ENCODE peak calls at places on chromosomes 7 and 10, in eight cellular contexts. E is epithelial cell of esophagus; D is naive thymus-derived CD8-positive, alpha-beta T cell; M is activated effector memory CD4-positive, alpha-beta T cell treated with anti-CD3 and anti-CD28 coated beads, Interleukin-2, amount 50 U/mL, for 16 hours; Y is HT1080; J is activated CD8-positive, alpha-beta memory T cell treated with anti-CD3 and anti-CD28 coated beads, Interleukin-2, amount 50 U/mL, for 4 hours; Q is SK-MEL-5; B is naive thymus-derived CD4-positive, alpha-beta T cell. C is an unnamed sample.

GRCh38 chr7:77877800-77878199 is 79.2 kb downstream of the PHTF2 start:
- DNase-seq in E (no peak), D (no peak), M (no peak), Y (peak; percentile 31), J (no peak), Q (no peak), B (no peak), C (no peak)

GRCh38 chr7:27576360-27576944 is 86.2 kb downstream of the HIBADH start:
- DNase-seq in E (peak; percentile 57), D (no peak), M (no peak), Y (peak; percentile 41), J (no peak), Q (peak; percentile 79), B (no peak), C (no peak)

GRCh38 chr10:29649561-29650551 is 15.1 kb upstream of the SVIL start:
- DNase-seq in E (no peak), D (no peak), M (no peak), Y (no peak), J (no peak), Q (peak; percentile 45), B (no peak), C (no peak)

GRCh38 chr7:129263168-129263567 is 38.3 kb downstream of the AHCYL2 start:
- DNase-seq in E (no peak), D (no peak), M (no peak), Y (peak; percentile 28), J (no peak), Q (no peak), B (no peak), C (no peak)

GRCh38 chr7:33816106-33816505 is 89.2 kb upstream of the BMPER start:
- DNase-seq in E (no peak), D (no peak), M (no peak), Y (no peak), J (no peak), Q (no peak), B (no peak), C (no peak)

GRCh38 chr7:22406715-22407114 is 49.8 kb upstream of the RAPGEF5 start:
- DNase-seq in E (no peak), D (no peak), M (no peak), Y (no peak), J (no peak), Q (no peak), B (no peak), C (no peak)

GRCh38 chr7:21944616-21945373 is 904 bp downstream of the CDCA7L start:
- DNase-seq in E (peak; percentile 69), D (peak; percentile 25), M (peak; percentile 75), Y (peak; percentile 29), J (peak; percentile 36), Q (peak; percentile 25), B (peak; percentile 66), C (no peak)

GRCh38 chr10:128540806-128541739 is 414.9 kb upstream of the MKI67 start:
- DNase-seq in E (no peak), D (no peak), M (no peak), Y (no peak), J (no peak), Q (peak; percentile 2), B (no peak), C (no peak)

GRCh38 chr10:74755273-74755672 is 71.1 kb upstream of the KAT6B start:
- DNase-seq in E (no peak), D (no peak), M (no peak), Y (no peak), J (no peak), Q (no peak), B (no peak), C (no peak)

GRCh38 chr7:42240416-42240815 is 3.4 kb upstream of the GLI3 start:
- DNase-seq in E (no peak), D (no peak), M (no peak), Y (no peak), J (no peak), Q (no peak), B (no peak), C (no peak)

GRCh38 chr10:34102237-34102673 is 712.8 kb downstream of the PARD3 start:
- DNase-seq in E (peak; percentile 39), D (no peak), M (no peak), Y (no peak), J (no peak), Q (no peak), B (no peak), C (no peak)

GRCh38 chr10:80207768-80208385 is 2.5 kb upstream of the ANXA11 start:
- DNase-seq in E (no peak), D (no peak), M (no peak), Y (no peak), J (no peak), Q (no peak), B (no peak), C (no peak)